ENCODE peak calls at places on chromosomes 5 and 9, in six cellular contexts. M, U, A, Q, Y and W are unnamed samples.

GRCh38 chr9:135666534-135667402 is 3.7 kb downstream of the LCN9 start:
- DNase-seq in U (no peak), A (no peak), Q (no peak), Y (no peak), M (no peak), W (peak; percentile 52)

GRCh38 chr5:6448622-6449464 is at the start of gene UBE2QL1:
- DNase-seq in U (peak; percentile 18), Y (no peak), A (peak; percentile 20), M (no peak), Q (peak; percentile 6), W (no peak)

GRCh38 chr9:98727428-98727827 is 18.7 kb upstream of the GABBR2 start:
- DNase-seq in Y (peak; percentile 90), A (no peak), Q (no peak), U (no peak), M (no peak), W (no peak)

GRCh38 chr9:37421914-37422288 is 595 bp upstream of the GRHPR start:
- DNase-seq in Y (no peak), A (peak; percentile 27), Q (no peak), M (peak; percentile 71), U (no peak), W (no peak)

GRCh38 chr9:83070257-83070656 is 7.3 kb upstream of the RASEF start:
- DNase-seq in Y (no peak), A (peak; percentile 87), M (no peak), Q (peak; percentile 13), U (no peak), W (no peak)

GRCh38 chr9:38263534-38263933 is 129.0 kb upstream of the ALDH1B1 start:
- DNase-seq in M (no peak), U (no peak), Q (peak; percentile 44), Y (peak; percentile 61), A (peak; percentile 45), W (no peak)

GRCh38 chr9:83445703-83446102 is 92.5 kb downstream of the FRMD3 start:
- DNase-seq in Q (no peak), M (no peak), Y (no peak), A (no peak), U (no peak), W (no peak)

GRCh38 chr5:136275601-136276000 is 82.6 kb upstream of the SMIM32 start:
- DNase-seq in A (no peak), Q (no peak), M (no peak), U (no peak), Y (no peak), W (no peak)

GRCh38 chr5:87260604-87261200 is 7.0 kb upstream of the RASA1 start:
- DNase-seq in A (no peak), M (no peak), U (no peak), Q (no peak), Y (no peak), W (no peak)

GRCh38 chr5:132499440-132500243 is 9.1 kb upstream of the IRF1 start:
- DNase-seq in Q (no peak), U (peak; percentile 23), Y (no peak), M (no peak), A (no peak), W (no peak)

GRCh38 chr9:98375138-98375726 is 119.8 kb upstream of the TBC1D2 start:
- DNase-seq in M (no peak), Q (peak; percentile 38), Y (peak; percentile 81), A (peak; percentile 96), U (no peak), W (no peak)

GRCh38 chr5:168946363-168946762 is 354.6 kb downstream of the SLIT3 start:
- DNase-seq in Q (no peak), M (no peak), A (peak; percentile 36), U (no peak), Y (peak; percentile 64), W (no peak)

GRCh38 chr5:59317772-59318205 is 575.7 kb downstream of the PDE4D start:
- DNase-seq in Y (no peak), A (no peak), Q (no peak), M (no peak), U (no peak), W (no peak)

GRCh38 chr9:34279431-34279830 is 49.6 kb downstream of the KIF24 start:
- DNase-seq in A (peak; percentile 9), Y (no peak), U (no peak), Q (no peak), M (no peak), W (no peak)

GRCh38 chr9:129561594-129562281 is 59.2 kb downstream of the C9orf50 start:
- DNase-seq in U (no peak), M (peak; percentile 72), Y (no peak), Q (peak; percentile 64), A (no peak), W (peak; percentile 81)

GRCh38 chr9:137757139-137757538 is 120.4 kb upstream of the CACNA1B start:
- DNase-seq in U (peak; percentile 27), M (no peak), Y (no peak), Q (peak; percentile 9), A (no peak), W (no peak)

DNA sequence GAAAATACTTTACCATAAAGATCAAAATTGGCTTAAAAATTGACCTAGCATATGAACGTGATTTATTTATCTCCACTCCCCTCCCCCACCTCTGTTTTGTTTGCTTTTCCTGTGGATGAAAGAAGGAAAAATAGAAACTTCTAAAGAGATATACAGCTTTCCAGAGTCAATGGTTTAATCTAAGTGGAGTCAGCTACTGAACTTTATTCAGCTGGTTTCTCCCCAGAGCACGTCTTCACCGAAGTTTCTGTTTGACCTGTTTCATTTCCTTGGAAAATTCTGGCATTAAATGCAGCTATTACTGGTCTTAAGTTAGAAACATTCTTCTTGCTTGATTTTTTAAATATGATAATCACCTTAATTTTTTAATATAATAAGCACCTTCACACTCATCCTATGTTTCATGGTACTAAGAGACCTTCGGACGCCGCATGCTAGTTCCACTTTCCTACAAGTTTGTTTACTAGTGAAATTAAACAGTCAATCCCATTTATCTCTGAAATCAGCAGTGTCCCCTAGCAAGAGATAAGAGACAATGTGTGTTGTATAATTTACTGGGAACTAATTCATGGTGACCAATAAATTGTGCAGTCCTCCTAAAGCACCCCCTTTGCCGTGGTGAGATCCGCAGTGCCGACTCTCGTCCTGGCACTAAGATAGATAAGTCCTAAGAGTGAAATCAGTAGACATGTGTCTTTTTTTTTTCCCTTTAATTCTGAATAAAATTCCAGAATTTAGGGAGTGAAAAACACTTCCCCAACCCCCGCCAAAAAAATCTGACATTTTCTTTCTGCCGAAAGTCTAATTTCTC is 89.9 kb downstream of the ARL15 start:
- DNase-seq in M (no peak), U (no peak), Y (no peak), A (no peak), Q (peak; percentile 18), W (no peak)
- H3K27ac ChIP-seq in M (no peak overlapping the region), U (no peak overlapping the region), Y (no peak overlapping the region), A (no peak overlapping the region), Q (peak overlapping the region; percentile 9), W (no peak overlapping the region)

GRCh38 chr9:133681658-133682306 is 45.6 kb downstream of the DBH start:
- DNase-seq in M (peak; percentile 44), A (no peak), Q (no peak), U (no peak), Y (no peak), W (no peak)
- H3K4me1 ChIP-seq in M (peaks cover 37% of the 10 kb centered on the region), A (no peaks in the 10 kb centered on the region), Q (peaks cover 6% of the 10 kb centered on the region), U (no peaks in the 10 kb centered on the region), Y (no peaks in the 10 kb centered on the region), W (peaks cover 25% of the 10 kb centered on the region)

GRCh38 chr9:132240860-132241482 is 79.1 kb downstream of the NTNG2 start:
- DNase-seq in Q (peak; percentile 90), Y (peak; percentile 98), A (peak; percentile 80), U (peak; percentile 97), M (peak; percentile 99), W (peak; percentile 99)

GRCh38 chr9:132241483-132241839 is 79.6 kb downstream of the NTNG2 start:
- DNase-seq in Y (no peak), M (no peak), U (no peak), Q (no peak), A (no peak), W (no peak)

GRCh38 chr9:132239518-132239917 is 77.7 kb downstream of the NTNG2 start:
- DNase-seq in U (no peak), Y (no peak), A (no peak), M (peak; percentile 44), Q (no peak), W (no peak)

GRCh38 chr9:132238992-132239391 is 77.1 kb downstream of the NTNG2 start:
- DNase-seq in M (peak; percentile 48), Y (no peak), U (no peak), A (no peak), Q (no peak), W (peak; percentile 64)

DNA sequence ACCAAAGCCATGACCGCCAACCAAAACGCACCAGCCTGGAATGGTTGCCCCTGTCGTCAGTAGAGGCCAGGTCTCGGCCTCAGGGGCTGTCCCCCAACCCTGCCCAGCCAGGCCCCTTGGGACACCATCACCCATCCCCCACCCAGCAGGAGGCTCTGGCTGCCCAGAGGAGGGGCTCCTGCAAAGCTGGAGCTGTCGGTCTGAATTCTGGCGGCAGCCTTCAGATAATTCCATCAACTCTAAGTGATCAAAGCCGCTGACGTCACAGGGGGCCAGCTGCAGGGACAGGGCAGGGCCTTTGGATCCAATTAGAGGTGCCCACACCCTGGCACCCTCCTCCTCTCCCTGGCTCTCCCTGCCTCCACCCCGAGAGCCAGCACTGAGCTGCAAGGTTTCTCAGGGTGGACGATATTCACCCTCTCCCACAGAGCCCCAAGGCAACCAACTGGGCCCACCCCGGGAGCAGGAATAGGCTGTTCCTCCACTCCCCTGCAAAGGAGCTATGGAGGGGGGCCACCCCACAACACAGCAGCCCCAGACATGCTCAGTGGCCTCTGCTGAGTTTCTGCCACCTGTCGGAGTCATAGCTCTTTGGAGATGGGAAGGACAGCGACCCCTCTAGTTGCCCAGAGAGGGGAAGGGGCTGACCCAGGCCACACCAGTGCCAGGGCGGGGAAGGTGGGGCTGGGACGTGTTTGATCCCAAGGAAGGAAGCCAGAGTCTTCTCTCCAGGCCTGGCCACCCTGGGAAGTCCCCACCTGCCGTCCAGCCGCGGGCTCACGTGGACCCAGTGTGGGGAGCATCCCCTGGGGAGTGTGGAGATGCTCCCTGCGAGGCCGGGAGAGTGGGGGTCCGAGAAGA is 78.4 kb downstream of the NTNG2 start:
- DNase-seq in M (peak; percentile 51), Y (no peak), A (no peak), Q (no peak), U (peak; percentile 59), W (peak; percentile 64)
- H3K27ac ChIP-seq in M (no peak overlapping the region), Y (no peak overlapping the region), A (no peak overlapping the region), Q (no peak overlapping the region), U (no peak overlapping the region), W (no peak overlapping the region)

GRCh38 chr5:150131461-150131860 is 24.2 kb downstream of the PDGFRB start:
- DNase-seq in M (no peak), Y (no peak), A (peak; percentile 58), Q (no peak), U (no peak), W (no peak)

GRCh38 chr5:150131978-150132694 is 23.5 kb downstream of the PDGFRB start:
- DNase-seq in A (peak; percentile 82), Y (no peak), M (no peak), U (no peak), Q (peak; percentile 63), W (no peak)

GRCh38 chr5:150129454-150129812 is 26.2 kb downstream of the PDGFRB start:
- DNase-seq in Y (no peak), Q (no peak), A (no peak), M (no peak), U (no peak), W (no peak)

GRCh38 chr5:150129813-150130492 is 25.7 kb downstream of the PDGFRB start:
- DNase-seq in M (peak; percentile 75), Y (peak; percentile 81), U (peak; percentile 79), Q (peak; percentile 84), A (peak; percentile 84), W (peak; percentile 82)

DNA sequence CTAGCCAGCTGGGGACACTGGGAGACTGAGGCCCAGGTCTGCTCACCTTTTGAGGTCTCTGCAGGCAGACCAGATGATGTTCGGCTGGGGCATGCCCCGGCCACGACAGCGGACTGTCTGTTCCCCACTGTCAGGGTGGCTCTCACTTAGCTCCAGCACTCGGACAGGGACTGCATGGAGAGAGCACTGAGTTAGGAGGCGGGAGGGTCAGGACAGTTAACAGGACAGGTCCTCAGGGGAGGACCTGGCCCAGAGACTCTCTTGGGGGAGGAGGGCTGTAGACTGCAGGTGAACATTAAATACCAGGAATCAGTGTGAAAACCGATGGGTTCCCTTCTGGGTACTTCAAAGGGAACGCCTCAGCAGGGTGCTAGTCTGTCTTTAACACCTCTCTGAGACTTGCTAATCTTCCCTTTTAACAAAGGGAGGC is 25.1 kb downstream of the PDGFRB start:
- DNase-seq in M (no peak), A (no peak), Y (no peak), Q (no peak), U (no peak), W (no peak)
- H3K4me1 ChIP-seq in M (peaks cover 23% of the 10 kb centered on the region), A (peaks cover 24% of the 10 kb centered on the region), Y (no peaks in the 10 kb centered on the region), Q (peaks cover 48% of the 10 kb centered on the region), U (no peaks in the 10 kb centered on the region), W (peaks cover 14% of the 10 kb centered on the region)